ENCODE peak calls at places on chromosomes 5 and 9, in four cellular contexts. O is breast epithelium, S is suprapubic skin, F is H1. T is an unnamed sample.

GRCh38 chr9:135804588-135805421 is 102.5 kb downstream of the CAMSAP1 start:
- DNase-seq in S (no peak), O (no peak), F (peak; percentile 68), T (no peak)

GRCh38 chr9:124197177-124198095 is 60.3 kb upstream of the NEK6 start:
- DNase-seq in S (no peak), O (peak; percentile 46), F (no peak), T (no peak)

GRCh38 chr9:120941046-120941770 is 14.6 kb upstream of the TRAF1 start:
- DNase-seq in S (no peak), O (no peak), F (no peak), T (no peak)

GRCh38 chr9:101966706-101967105 is 228.3 kb upstream of the GRIN3A start:
- DNase-seq in F (no peak), S (no peak), O (no peak), T (no peak)

GRCh38 chr5:154191467-154192261 is 1.1 kb downstream of the GALNT10 start:
- DNase-seq in F (no peak), S (no peak), O (no peak), T (no peak)

GRCh38 chr5:142320851-142321560 is 3.8 kb downstream of the SPRY4 start:
- DNase-seq in S (no peak), F (no peak), O (no peak), T (no peak)

GRCh38 chr5:55324815-55325418 is 17.1 kb downstream of the MTREX start:
- DNase-seq in S (no peak), O (no peak), F (no peak), T (no peak)

GRCh38 chr5:32051796-32052195 is 122.3 kb downstream of the GOLPH3 start:
- DNase-seq in S (no peak), F (no peak), O (no peak), T (no peak)

GRCh38 chr9:126239515-126239914 is 87.1 kb upstream of the MVB12B start:
- DNase-seq in S (no peak), F (no peak), O (no peak), T (no peak)

GRCh38 chr5:142748568-142749249 is 21.5 kb upstream of the ARHGAP26 start:
- DNase-seq in F (peak; percentile 66), S (no peak), O (no peak), T (peak; percentile 59)

GRCh38 chr5:180180198-180180820 is 28.7 kb downstream of the RASGEF1C start:
- DNase-seq in O (no peak), S (peak; percentile 70), F (no peak), T (no peak)

GRCh38 chr5:173963107-173963506 is 25.9 kb upstream of the C5orf47 start:
- DNase-seq in F (no peak), O (no peak), S (no peak), T (no peak)

GRCh38 chr5:1143670-1143951 is 31.7 kb upstream of the SLC12A7 start:
- DNase-seq in S (no peak), O (no peak), F (no peak), T (no peak)

GRCh38 chr9:126222363-126222834 is 104.2 kb upstream of the MVB12B start:
- DNase-seq in O (no peak), F (no peak), S (no peak), T (no peak)

GRCh38 chr9:130337318-130337717 is 71.8 kb downstream of the HMCN2 start:
- DNase-seq in S (no peak), F (no peak), O (no peak), T (no peak)

GRCh38 chr9:2620876-2621677 is 510 bp upstream of the VLDLR start:
- DNase-seq in F (peak; percentile 86), S (peak; percentile 84), O (peak; percentile 73), T (peak; percentile 72)

GRCh38 chr9:110828148-110828730 is 159.6 kb downstream of the MUSK start:
- DNase-seq in S (no peak), F (no peak), O (no peak), T (no peak)

GRCh38 chr5:58582004-58582403 is 871 bp upstream of the RAB3C start:
- DNase-seq in F (peak; percentile 57), S (no peak), O (no peak), T (no peak)

GRCh38 chr5:5306696-5307095 is 115.8 kb upstream of the ICE1 start:
- DNase-seq in S (no peak), O (no peak), F (no peak), T (no peak)

GRCh38 chr5:78328585-78329173 is 31.7 kb upstream of the SCAMP1 start:
- DNase-seq in F (no peak), O (no peak), S (no peak), T (no peak)

DNA sequence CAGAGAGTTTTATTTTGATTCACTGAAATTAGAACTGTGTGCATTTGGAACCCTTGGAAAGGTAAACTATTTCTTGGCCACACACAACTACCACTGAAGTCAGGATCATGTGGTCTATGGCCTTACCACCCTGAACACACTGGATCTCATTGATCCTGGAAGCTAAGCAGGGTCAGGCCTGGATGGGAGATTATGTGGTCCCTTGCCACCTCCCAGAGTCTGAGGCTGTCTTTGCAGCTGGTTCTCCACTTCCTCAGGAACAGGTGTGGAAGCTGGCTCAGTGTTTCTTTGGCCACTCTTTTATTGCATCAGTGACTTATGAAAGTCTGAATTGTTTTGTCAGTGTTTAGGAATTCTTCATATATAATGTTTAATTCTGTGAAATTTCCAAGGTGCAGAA is 89.2 kb downstream of the TEK start:
- DNase-seq in F (no peak), S (no peak), O (no peak), T (no peak)
- TF ChIP-seq CTCF in F (peak; percentile 40), S (no peak), O (no peak), T (no peak)

DNA sequence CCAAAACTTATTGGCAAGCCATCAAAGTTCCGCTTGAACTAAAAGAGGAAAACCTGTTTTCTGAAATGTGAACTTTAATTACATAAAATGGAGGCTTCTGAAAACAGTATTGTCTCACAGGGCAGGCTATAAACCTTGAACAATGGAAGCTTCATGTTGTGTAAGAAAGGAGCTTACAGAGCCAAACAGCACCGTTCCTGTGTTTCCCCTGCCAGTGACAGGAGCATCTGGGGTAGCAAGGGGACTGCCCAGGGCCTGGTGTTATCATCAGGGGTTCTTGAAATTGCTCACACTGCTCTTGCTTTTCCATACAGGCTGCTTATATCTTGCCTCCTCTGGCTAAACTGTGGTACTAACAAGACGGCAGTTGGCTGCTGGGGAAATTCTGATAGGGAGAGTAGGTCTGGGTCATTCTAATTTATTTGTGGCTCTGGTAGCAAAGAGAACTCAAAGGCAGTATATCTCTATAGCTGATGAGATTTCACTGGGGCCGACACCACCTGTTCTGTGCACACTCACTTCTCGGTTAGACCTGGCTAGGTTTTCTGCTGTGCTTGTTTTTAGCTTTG is 40.4 kb downstream of the BASP1 start:
- DNase-seq in F (no peak), O (no peak), S (no peak), T (peak; percentile 37)
- TF ChIP-seq POLR2AphosphoS5 in F (no peak), O (no peak), S (no peak), T (peak; percentile 58)

GRCh38 chr5:110439280-110439679 is 287.2 kb downstream of the TMEM232 start:
- DNase-seq in O (no peak), F (no peak), S (no peak), T (no peak)

GRCh38 chr5:110435207-110435606 is 291.3 kb downstream of the TMEM232 start:
- DNase-seq in F (no peak), S (no peak), O (no peak), T (no peak)

GRCh38 chr5:110440058-110440457 is 286.4 kb downstream of the TMEM232 start:
- DNase-seq in O (no peak), S (no peak), F (no peak), T (no peak)

GRCh38 chr5:110442856-110443255 is 283.6 kb downstream of the TMEM232 start:
- DNase-seq in O (no peak), S (no peak), F (no peak), T (no peak)

GRCh38 chr5:110441035-110441434 is 285.4 kb downstream of the TMEM232 start:
- DNase-seq in S (no peak), O (no peak), F (no peak), T (no peak)
- TF ChIP-seq CTCF in S (no peak), O (no peak), F (peak; percentile 75), T (no peak)

GRCh38 chr9:95317119-95317892 is at the start of gene FANCC:
- DNase-seq in O (peak; percentile 87), S (peak; percentile 92), F (peak; percentile 94), T (peak; percentile 90)
- TF ChIP-seq POLR2AphosphoS5 in O (peak; percentile 63), S (no peak), F (peak; percentile 92), T (peak; percentile 85)

GRCh38 chr5:139863361-139863760 is 67.8 kb downstream of the PSD2 start:
- DNase-seq in F (no peak), S (no peak), O (no peak), T (peak; percentile 82)

GRCh38 chr5:139862313-139862712 is 66.7 kb downstream of the PSD2 start:
- DNase-seq in S (no peak), F (no peak), O (no peak), T (no peak)

GRCh38 chr5:139861889-139862207 is 66.2 kb downstream of the PSD2 start:
- DNase-seq in S (no peak), O (no peak), F (no peak), T (no peak)

GRCh38 chr5:139863855-139864558 is 68.4 kb downstream of the PSD2 start:
- DNase-seq in O (peak; percentile 58), S (no peak), F (peak; percentile 89), T (peak; percentile 62)

GRCh38 chr5:139862803-139863202 is 67.2 kb downstream of the PSD2 start:
- DNase-seq in S (no peak), F (no peak), O (no peak), T (no peak)
- TF ChIP-seq CTCF in S (no peak), F (peak; percentile 50), O (no peak), T (no peak)

GRCh38 chr9:134778841-134779411 is 101.7 kb upstream of the FCN2 start:
- DNase-seq in O (peak; percentile 71), S (no peak), F (peak; percentile 84), T (peak; percentile 44)
- TF ChIP-seq POLR2AphosphoS5 in O (no peak), S (no peak), F (no peak), T (peak; percentile 40)

GRCh38 chr9:90142580-90142979 is 500.0 kb downstream of the DIRAS2 start:
- DNase-seq in O (no peak), F (peak; percentile 71), S (no peak), T (peak; percentile 40)
- TF ChIP-seq CTCF in O (peak; percentile 27), F (peak; percentile 40), S (peak; percentile 22), T (peak; percentile 44)

T was measured in prostate gland.